ENCODE peak calls at places on chromosomes 6 and 20, in seven cellular contexts. V is stomach, O is astrocyte of the spinal cord, M is heart right ventricle, L is GM23338, S is psoas muscle, N is choroid plexus epithelial cell. T is an unnamed sample.

GRCh38 chr6:42175860-42176259 is 2.7 kb downstream of the GUCA1A start:
- DNase-seq in N (no peak), O (no peak), L (peak; percentile 82), S (no peak), M (no peak), V (no peak), T (peak; percentile 23)

GRCh38 chr20:23399568-23400241 is 21.6 kb downstream of the NAPB start:
- DNase-seq in N (peak; percentile 70), M (no peak), S (no peak), L (no peak), V (no peak), O (peak; percentile 61), T (no peak)

GRCh38 chr6:106702046-106702445 is 72.7 kb downstream of the QRSL1 start:
- DNase-seq in V (no peak), S (no peak), O (no peak), N (no peak), L (no peak), M (no peak), T (no peak)

GRCh38 chr20:14865169-14865568 is 527.8 kb upstream of the FLRT3 start:
- DNase-seq in S (no peak), L (no peak), M (no peak), O (no peak), N (peak; percentile 19), V (no peak), T (peak; percentile 72)

GRCh38 chr6:44167567-44167966 is 8.9 kb downstream of the CAPN11 start:
- DNase-seq in V (no peak), N (no peak), M (no peak), L (no peak), S (no peak), O (no peak), T (no peak)

GRCh38 chr6:32375739-32376529 is 4.2 kb upstream of the TSBP1 start:
- DNase-seq in V (no peak), N (no peak), L (no peak), S (no peak), M (no peak), O (no peak), T (no peak)

GRCh38 chr6:52253494-52253893 is 9.2 kb upstream of the IL17F start:
- DNase-seq in S (no peak), M (no peak), L (no peak), N (no peak), O (no peak), V (no peak), T (peak; percentile 8)

GRCh38 chr20:34093895-34094294 is 18.1 kb downstream of the EIF2S2 start:
- DNase-seq in V (no peak), L (no peak), N (no peak), S (no peak), M (no peak), O (no peak), T (no peak)

GRCh38 chr20:37943501-37944455 is 40.9 kb downstream of the VSTM2L start:
- DNase-seq in M (no peak), S (no peak), L (peak; percentile 56), V (peak; percentile 22), N (no peak), O (no peak), T (no peak)

GRCh38 chr6:116410945-116411623 is 40.3 kb downstream of the DSE start:
- DNase-seq in O (peak; percentile 61), M (no peak), S (peak; percentile 68), N (peak; percentile 82), V (no peak), L (no peak), T (peak; percentile 39)

GRCh38 chr6:122033564-122034181 is 365.8 kb upstream of the HSF2 start:
- DNase-seq in L (peak; percentile 88), S (no peak), N (peak; percentile 86), M (no peak), V (no peak), O (peak; percentile 77), T (peak; percentile 69)

GRCh38 chr6:163427498-163428254 is 13.2 kb downstream of the QKI start:
- DNase-seq in L (peak; percentile 63), N (peak; percentile 92), V (no peak), M (no peak), O (peak; percentile 86), S (no peak), T (peak; percentile 81)

GRCh38 chr6:33776186-33776585 is 12.7 kb downstream of the LEMD2 start:
- DNase-seq in M (no peak), V (no peak), N (no peak), L (no peak), O (no peak), S (no peak), T (no peak)

GRCh38 chr6:11341867-11342266 is 109.4 kb upstream of the NEDD9 start:
- DNase-seq in M (no peak), O (no peak), L (no peak), S (no peak), N (peak; percentile 70), V (no peak), T (peak; percentile 60)

GRCh38 chr6:140774080-140774505 is 1358.6 kb upstream of the GJE1 start:
- DNase-seq in M (no peak), L (no peak), S (no peak), O (peak; percentile 89), V (no peak), N (peak; percentile 93), T (peak; percentile 60)

GRCh38 chr6:23106951-23107350 is 537.6 kb downstream of the HDGFL1 start:
- DNase-seq in N (peak; percentile 69), L (no peak), M (no peak), S (no peak), V (no peak), O (peak; percentile 79), T (peak; percentile 27)

GRCh38 chr6:27332692-27333641 is 20.9 kb upstream of the POM121L2 start:
- DNase-seq in S (no peak), O (peak; percentile 43), V (no peak), N (peak; percentile 74), M (no peak), L (peak; percentile 77), T (peak; percentile 84)

GRCh38 chr6:85419046-85419759 is 30.7 kb upstream of the NT5E start:
- DNase-seq in V (no peak), L (no peak), S (no peak), N (peak; percentile 48), O (peak; percentile 49), M (no peak), T (no peak)

GRCh38 chr6:157615411-157615763 is 207.7 kb upstream of the SNX9 start:
- DNase-seq in S (no peak), L (no peak), M (no peak), N (no peak), V (no peak), O (peak; percentile 9), T (no peak)
- TF ChIP-seq CTCF in S (no peak), L (peak; percentile 38), M (no peak), N (peak; percentile 18), V (no peak), O (peak; percentile 15), T (no peak)

GRCh38 chr20:3121955-3122610 is 37.6 kb upstream of the AVP start:
- DNase-seq in N (no peak), O (no peak), M (no peak), L (no peak), S (no peak), V (no peak), T (no peak)
- TF ChIP-seq CTCF in N (no peak), O (no peak), M (no peak), L (no peak), S (no peak), V (no peak), T (no peak)

GRCh38 chr6:98516869-98517268 is 317.5 kb upstream of the POU3F2 start:
- DNase-seq in S (no peak), O (no peak), M (no peak), N (no peak), L (no peak), V (no peak), T (no peak)

GRCh38 chr6:98514073-98514720 is 320.2 kb upstream of the POU3F2 start:
- DNase-seq in N (no peak), O (no peak), M (no peak), S (no peak), L (no peak), V (no peak), T (no peak)
- TF ChIP-seq CTCF in N (no peak), O (no peak), M (no peak), S (no peak), L (peak; percentile 12), V (no peak), T (no peak)

DNA sequence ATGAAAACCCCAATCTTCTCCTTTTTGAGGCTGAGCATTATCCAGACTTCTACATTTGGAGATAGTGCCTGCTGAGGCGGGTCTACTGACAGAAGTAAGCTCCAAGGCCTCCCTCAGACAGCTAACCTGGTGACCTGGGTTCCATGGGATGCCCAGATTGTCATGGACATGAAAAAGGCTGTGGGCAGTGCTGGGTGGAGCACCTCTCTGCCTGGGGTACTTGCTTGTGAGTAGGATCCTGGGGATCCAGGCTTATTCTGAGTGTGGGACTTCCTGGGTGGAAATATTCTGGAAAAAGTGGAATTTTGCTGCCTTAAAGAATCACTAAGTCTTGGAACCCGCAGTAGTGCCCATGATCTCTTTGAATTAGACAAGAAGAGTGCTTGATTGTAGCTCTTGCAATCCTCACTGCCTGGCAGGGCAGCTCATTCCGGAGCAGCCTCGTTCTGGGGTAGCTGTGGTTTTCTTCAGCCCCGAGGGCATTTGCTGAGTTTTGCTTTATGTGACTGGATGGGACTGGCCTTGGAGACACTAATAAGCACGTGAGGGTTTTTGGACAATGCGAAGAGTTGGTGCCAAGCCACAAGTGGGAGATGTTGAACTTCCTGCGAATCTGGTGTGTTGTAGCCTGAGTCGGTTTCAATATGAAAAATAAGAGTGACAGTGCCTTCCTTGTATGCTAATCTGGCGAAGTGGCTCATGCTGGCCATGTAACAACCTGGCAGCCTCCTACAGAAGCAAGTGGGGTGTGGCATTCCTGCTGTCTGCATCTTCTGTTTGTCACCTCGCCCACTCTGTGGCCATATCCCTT is 28.2 kb downstream of the SNRNP48 start:
- DNase-seq in N (peak; percentile 70), S (no peak), M (no peak), V (no peak), O (peak; percentile 16), L (no peak), T (peak; percentile 89)
- TF ChIP-seq CTCF in N (peak; percentile 11), S (no peak), M (no peak), V (no peak), O (no peak), L (no peak), T (no peak)

GRCh38 chr6:40874495-40874894 is 164.5 kb downstream of the UNC5CL start:
- DNase-seq in M (no peak), O (no peak), L (peak; percentile 69), S (no peak), V (no peak), N (peak; percentile 3), T (peak; percentile 16)
- TF ChIP-seq CTCF in M (no peak), O (no peak), L (peak; percentile 49), S (no peak), V (no peak), N (peak; percentile 10), T (no peak)

GRCh38 chr6:156410649-156411048 is 366.5 kb upstream of the ARID1B start:
- DNase-seq in M (no peak), O (no peak), N (no peak), L (no peak), V (no peak), S (no peak), T (no peak)
- TF ChIP-seq CTCF in M (peak; percentile 28), O (peak; percentile 32), N (peak; percentile 20), L (peak; percentile 38), V (no peak), S (peak; percentile 17), T (peak; percentile 35)

GRCh38 chr6:17469006-17469972 is 75.9 kb downstream of the CAP2 start:
- DNase-seq in N (peak; percentile 54), M (no peak), O (no peak), V (no peak), S (no peak), L (peak; percentile 52), T (no peak)
- TF ChIP-seq CTCF in N (peak; percentile 57), M (peak; percentile 16), O (peak; percentile 26), V (no peak), S (peak; percentile 48), L (peak; percentile 51), T (no peak)